ENCODE peak calls at places on chromosomes 1 and 21, in five cellular contexts. C is left lung, Q is kidney, T is left ventricle myocardium inferior, A is heart left ventricle. V is an unnamed sample.

GRCh38 chr1:42936309-42937078 is 22.2 kb downstream of the SLC2A1 start:
- DNase-seq in Q (peak; percentile 66), A (no peak), C (peak; percentile 36), T (no peak), V (peak; percentile 40)

GRCh38 chr1:219582310-219582709 is 30.6 kb downstream of the ZC3H11B start:
- DNase-seq in A (no peak), T (no peak), C (no peak), Q (no peak), V (no peak)

GRCh38 chr21:36104306-36105300 is 30.3 kb upstream of the CBR3 start:
- DNase-seq in Q (peak; percentile 86), T (peak; percentile 46), C (no peak), A (peak; percentile 33), V (peak; percentile 54)

GRCh38 chr1:205767248-205767647 is 8.0 kb downstream of the RAB29 start:
- DNase-seq in Q (no peak), C (no peak), T (no peak), A (no peak), V (no peak)

GRCh38 chr1:155247667-155248563 is 7.4 kb downstream of the ENTREP3 start:
- DNase-seq in T (no peak), Q (peak; percentile 74), C (no peak), A (no peak), V (no peak)

GRCh38 chr1:31755850-31756492 is 8.2 kb downstream of the ADGRB2 start:
- DNase-seq in Q (no peak), T (no peak), C (no peak), A (no peak), V (no peak)

GRCh38 chr1:238628130-238628529 is 737.4 kb upstream of the ZP4 start:
- DNase-seq in T (no peak), C (no peak), Q (no peak), A (no peak), V (no peak)

GRCh38 chr1:92655197-92655801 is 129.6 kb downstream of the EVI5 start:
- DNase-seq in T (no peak), A (no peak), C (no peak), Q (no peak), V (no peak)

GRCh38 chr1:223515416-223515815 is 122.2 kb downstream of the CCDC185 start:
- DNase-seq in T (no peak), C (no peak), A (no peak), Q (no peak), V (no peak)

GRCh38 chr1:51032936-51033335 is 62.9 kb downstream of the CDKN2C start:
- DNase-seq in A (no peak), Q (no peak), C (no peak), T (no peak), V (no peak)

GRCh38 chr1:26477446-26478152 is 5.4 kb downstream of the HMGN2 start:
- DNase-seq in A (no peak), T (no peak), C (no peak), Q (no peak), V (no peak)

GRCh38 chr1:37001697-37002096 is 32.6 kb downstream of the GRIK3 start:
- DNase-seq in A (no peak), C (no peak), T (no peak), Q (no peak), V (no peak)

GRCh38 chr21:16993416-16994044 is 519.3 kb upstream of the CXADR start:
- DNase-seq in Q (no peak), T (no peak), C (no peak), A (no peak), V (no peak)

GRCh38 chr1:17089496-17089895 is 29.8 kb downstream of the PADI2 start:
- DNase-seq in Q (no peak), T (no peak), C (no peak), A (no peak), V (no peak)

GRCh38 chr1:245301162-245301580 is 146.4 kb downstream of the KIF26B start:
- DNase-seq in C (no peak), A (peak; percentile 33), T (peak; percentile 30), Q (no peak), V (no peak)

GRCh38 chr1:16112558-16113555 is 39.4 kb upstream of the FAM131C start:
- DNase-seq in Q (peak; percentile 69), T (no peak), C (no peak), A (no peak), V (no peak)

GRCh38 chr21:36148886-36149285 is 7.7 kb upstream of the DOP1B start:
- DNase-seq in T (no peak), A (no peak), Q (no peak), C (no peak), V (no peak)

GRCh38 chr1:46479744-46480350 is 9.8 kb upstream of the DMBX1 start:
- DNase-seq in A (no peak), Q (peak; percentile 46), C (no peak), T (no peak), V (no peak)

GRCh38 chr21:36747114-36747814 is 48.3 kb downstream of the SIM2 start:
- DNase-seq in A (no peak), T (peak; percentile 23), C (no peak), Q (no peak), V (no peak)

GRCh38 chr1:55055951-55056631 is 16.7 kb downstream of the PCSK9 start:
- DNase-seq in T (no peak), A (no peak), C (no peak), Q (no peak), V (no peak)

GRCh38 chr1:155011437-155011907 is 8.9 kb downstream of the ZBTB7B start:
- DNase-seq in Q (peak; percentile 72), T (no peak), C (no peak), A (no peak), V (no peak)

GRCh38 chr1:205744403-205744802 is 5.6 kb downstream of the NUCKS1 start:
- DNase-seq in Q (no peak), C (no peak), T (no peak), A (no peak), V (no peak)

GRCh38 chr1:198408716-198409115 is 131.8 kb downstream of the ATP6V1G3 start:
- DNase-seq in Q (no peak), A (no peak), T (no peak), C (no peak), V (no peak)

GRCh38 chr1:48127735-48128685 is 94.5 kb upstream of the SLC5A9 start:
- DNase-seq in Q (no peak), C (no peak), T (no peak), A (no peak), V (no peak)

GRCh38 chr1:218476385-218476784 is 131.2 kb downstream of the TGFB2 start:
- DNase-seq in A (no peak), Q (no peak), T (no peak), C (no peak), V (no peak)

GRCh38 chr1:90114521-90115141 is 119.7 kb downstream of the ZNF326 start:
- DNase-seq in A (no peak), T (no peak), C (no peak), Q (no peak), V (no peak)

GRCh38 chr1:221117548-221117951 is 238.3 kb downstream of the HLX start:
- DNase-seq in A (peak; percentile 25), C (peak; percentile 48), Q (peak; percentile 92), T (peak; percentile 28), V (no peak)

GRCh38 chr1:202106340-202107284 is 16.1 kb upstream of the GPR37L1 start:
- DNase-seq in Q (peak; percentile 88), C (peak; percentile 86), T (no peak), A (no peak), V (peak; percentile 76)

GRCh38 chr1:227191607-227192006 is 126.7 kb downstream of the CDC42BPA start:
- DNase-seq in A (no peak), T (no peak), C (no peak), Q (no peak), V (no peak)

GRCh38 chr1:39639333-39640130 is at the start of gene HEYL:
- DNase-seq in A (peak; percentile 88), T (peak; percentile 85), Q (peak; percentile 91), C (peak; percentile 71), V (peak; percentile 84)

DNA sequence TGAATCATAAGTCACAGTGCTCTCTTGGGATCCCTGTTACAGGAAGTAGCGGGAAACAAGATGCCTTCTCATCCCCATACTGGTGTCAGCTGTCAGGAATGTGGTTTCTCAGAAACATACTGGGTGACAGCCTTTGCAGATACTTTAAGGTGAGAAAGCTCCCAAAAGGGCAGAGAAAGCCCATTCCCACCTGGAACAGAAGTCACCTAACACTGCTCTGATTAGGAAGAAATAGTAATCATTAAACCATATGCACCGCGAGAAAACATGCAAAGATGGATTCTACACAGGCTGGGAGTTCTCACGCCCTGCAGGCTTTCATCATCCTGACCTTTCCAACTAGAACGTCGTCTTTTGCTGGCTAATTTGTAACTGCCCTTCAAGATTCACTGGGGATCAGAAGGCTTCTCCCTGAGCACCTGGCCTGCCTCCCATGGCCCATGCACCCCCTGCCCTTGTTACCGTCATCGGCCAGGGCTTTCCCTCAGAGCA is 46.2 kb upstream of the SLC44A3 start:
- DNase-seq in Q (peak; percentile 73), C (no peak), A (no peak), T (no peak), V (no peak)
- H3K4me1 ChIP-seq in Q (peaks cover 9% of the 10 kb centered on the region), C (peaks cover 13% of the 10 kb centered on the region), A (no peaks in the 10 kb centered on the region), T (no peaks in the 10 kb centered on the region), V (peaks cover 20% of the 10 kb centered on the region)

DNA sequence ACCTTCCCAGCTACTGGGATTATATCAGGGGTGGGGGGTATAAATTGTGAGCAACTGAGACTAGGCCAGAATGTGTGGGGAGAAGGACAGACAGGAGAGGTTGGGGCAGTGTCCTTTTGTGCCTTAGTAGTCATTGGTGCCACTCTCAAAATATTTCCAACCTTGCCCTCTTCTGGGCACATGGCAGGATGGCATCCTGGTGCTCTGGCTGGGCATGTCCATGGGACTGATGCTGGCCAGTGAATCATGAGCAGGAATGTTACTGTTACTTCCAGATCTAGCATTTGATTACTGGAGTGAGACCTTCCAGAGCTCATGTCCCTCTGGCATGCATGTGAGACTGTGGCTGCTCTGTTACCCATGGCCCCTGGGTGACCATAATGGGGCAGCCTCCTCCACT is 151.2 kb downstream of the MATN1 start:
- DNase-seq in C (no peak), T (no peak), A (no peak), Q (no peak), V (no peak)
- TF ChIP-seq CTCF in C (no peak), T (peak; percentile 56), A (peak; percentile 40), Q (no peak), V (no peak)

DNA sequence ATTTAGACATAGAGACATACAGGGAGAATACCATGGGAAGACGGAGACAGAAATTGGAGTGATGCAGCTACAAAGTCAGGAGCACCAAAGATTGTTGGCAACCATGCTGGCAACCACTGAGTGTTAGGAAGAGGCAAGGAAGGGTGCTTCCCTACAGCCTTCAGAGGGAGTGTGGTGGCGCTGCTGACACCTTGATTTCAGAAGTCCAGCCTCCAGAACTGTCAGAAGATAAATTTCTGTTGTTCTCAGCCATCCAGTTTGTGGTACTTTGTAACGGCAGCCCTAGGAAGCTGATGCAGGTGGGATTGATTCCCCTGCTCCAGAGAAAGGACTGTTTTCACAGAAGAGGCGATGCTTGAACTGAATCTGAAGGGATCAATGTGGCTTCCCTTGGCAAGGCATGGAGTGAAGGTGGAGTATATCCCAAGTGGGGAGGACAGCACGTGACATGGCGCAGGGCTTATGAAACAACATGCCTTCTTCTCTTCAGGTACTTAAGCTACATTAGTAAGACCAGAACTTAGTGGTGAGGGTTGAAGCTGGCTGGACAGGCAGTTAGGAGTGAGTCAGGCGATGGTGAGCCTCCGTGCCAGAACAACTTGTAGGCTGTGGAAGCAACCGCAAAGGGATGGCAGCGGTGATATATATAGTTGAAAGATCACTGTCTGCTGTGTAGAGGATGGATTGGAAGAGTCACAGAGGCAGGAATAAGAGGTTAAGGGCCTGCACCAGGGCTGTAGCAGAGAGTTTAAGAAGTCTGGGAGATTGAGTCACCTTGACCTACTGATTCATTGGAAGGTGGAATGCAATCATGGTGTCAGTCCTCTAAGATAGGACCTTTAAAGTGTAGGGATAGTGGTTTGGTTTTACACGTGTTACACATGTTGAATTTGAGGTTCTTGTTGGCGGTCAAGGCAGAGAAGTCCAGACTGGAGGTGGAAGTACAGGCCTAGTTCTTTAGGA is 2.1 kb downstream of the LEPR start:
- DNase-seq in Q (peak; percentile 46), A (no peak), T (no peak), C (no peak), V (no peak)
- H3K27ac ChIP-seq in Q (peak overlapping the region; percentile 49), A (peak overlapping the region; percentile 94), T (peak overlapping the region; percentile 99), C (no peak overlapping the region), V (peak overlapping the region; percentile 99)

GRCh38 chr1:18901147-18901951 is 1.0 kb downstream of the ALDH4A1 start:
- DNase-seq in T (no peak), A (no peak), C (no peak), Q (no peak), V (no peak)
- H3K4me1 ChIP-seq in T (peaks cover 31% of the 10 kb centered on the region), A (peaks cover 8% of the 10 kb centered on the region), C (peaks cover 4% of the 10 kb centered on the region), Q (peaks cover 12% of the 10 kb centered on the region), V (peaks cover 22% of the 10 kb centered on the region)

V was measured in lower lobe of right lung.